ENCODE peak calls at places on chromosomes 5 and 9, in four cellular contexts. One of them, this sample, is unnamed.

GRCh38 chr9:131091352-131091992 is 4.9 kb upstream of the AIF1L start:
- DNase-seq in transverse colon: no peak
- DNase-seq in GM04503: no peak
- DNase-seq in cerebellum: no peak
- DNase-seq in this sample: no peak

GRCh38 chr5:155475318-155475717 is 461.8 kb downstream of the KIF4B start:
- DNase-seq in transverse colon: no peak
- DNase-seq in GM04503: no peak
- DNase-seq in cerebellum: no peak
- DNase-seq in this sample: no peak

GRCh38 chr5:148697177-148697820 is 43.0 kb upstream of the HTR4 start:
- DNase-seq in transverse colon: no peak
- DNase-seq in GM04503: peak
- DNase-seq in cerebellum: no peak
- DNase-seq in this sample: no peak

GRCh38 chr9:13324988-13325387 is 45.5 kb upstream of the MPDZ start:
- DNase-seq in transverse colon: no peak
- DNase-seq in GM04503: no peak
- DNase-seq in cerebellum: peak
- DNase-seq in this sample: no peak

GRCh38 chr5:32074401-32074800 is 99.7 kb downstream of the GOLPH3 start:
- DNase-seq in transverse colon: no peak
- DNase-seq in GM04503: no peak
- DNase-seq in cerebellum: no peak
- DNase-seq in this sample: no peak

GRCh38 chr9:70865471-70865870 is 255.9 kb downstream of the TRPM3 start:
- DNase-seq in transverse colon: no peak
- DNase-seq in GM04503: no peak
- DNase-seq in cerebellum: no peak
- DNase-seq in this sample: no peak

GRCh38 chr5:56681346-56681745 is 134.0 kb upstream of the MAP3K1 start:
- DNase-seq in transverse colon: no peak
- DNase-seq in GM04503: no peak
- DNase-seq in cerebellum: no peak
- DNase-seq in this sample: no peak

GRCh38 chr9:89739531-89740315 is 134.9 kb downstream of the GADD45G start:
- DNase-seq in transverse colon: no peak
- DNase-seq in GM04503: no peak
- DNase-seq in cerebellum: no peak
- DNase-seq in this sample: no peak

GRCh38 chr5:78720997-78721396 is 72.4 kb upstream of the LHFPL2 start:
- DNase-seq in transverse colon: no peak
- DNase-seq in GM04503: no peak
- DNase-seq in cerebellum: no peak
- DNase-seq in this sample: no peak

GRCh38 chr5:11000517-11001353 is 239.7 kb upstream of the DAP start:
- DNase-seq in transverse colon: no peak
- DNase-seq in GM04503: no peak
- DNase-seq in cerebellum: no peak
- DNase-seq in this sample: no peak

GRCh38 chr9:85262333-85262732 is 479.4 kb downstream of the AGTPBP1 start:
- DNase-seq in transverse colon: no peak
- DNase-seq in GM04503: peak
- DNase-seq in cerebellum: no peak
- DNase-seq in this sample: no peak

GRCh38 chr9:101162231-101162630 is 133.7 kb downstream of the PLPPR1 start:
- DNase-seq in transverse colon: no peak
- DNase-seq in GM04503: no peak
- DNase-seq in cerebellum: no peak
- DNase-seq in this sample: no peak

GRCh38 chr9:126818482-126818881 is 13.6 kb downstream of the ZBTB43 start:
- DNase-seq in transverse colon: no peak
- DNase-seq in GM04503: no peak
- DNase-seq in cerebellum: no peak
- DNase-seq in this sample: no peak

GRCh38 chr5:158234323-158235158 is 375.6 kb upstream of the CLINT1 start:
- DNase-seq in transverse colon: no peak
- DNase-seq in GM04503: no peak
- DNase-seq in cerebellum: no peak
- DNase-seq in this sample: no peak

GRCh38 chr9:116435706-116436105 is 251.4 kb upstream of the TRIM32 start:
- DNase-seq in transverse colon: no peak
- DNase-seq in GM04503: no peak
- DNase-seq in cerebellum: no peak
- DNase-seq in this sample: no peak

GRCh38 chr9:105392531-105392930 is 55.3 kb upstream of the FSD1L start:
- DNase-seq in transverse colon: no peak
- DNase-seq in GM04503: no peak
- DNase-seq in cerebellum: no peak
- DNase-seq in this sample: no peak

GRCh38 chr5:57482671-57483106 is at the start of gene ACTBL2:
- DNase-seq in transverse colon: no peak
- DNase-seq in GM04503: no peak
- DNase-seq in cerebellum: no peak
- DNase-seq in this sample: no peak

GRCh38 chr5:79149432-79149831 is 37.8 kb downstream of the BHMT start:
- DNase-seq in transverse colon: no peak
- DNase-seq in GM04503: no peak
- DNase-seq in cerebellum: no peak
- DNase-seq in this sample: no peak